ENCODE peak calls at places on chromosomes 1 and 21, in four cellular contexts. I, X, Q and E are unnamed samples.

GRCh38 chr1:226915672-226915995 is 24.5 kb upstream of the COQ8A start:
- DNase-seq in Q (peak), X (no peak), I (no peak), E (no peak)

GRCh38 chr1:206489980-206490534 is 17.3 kb upstream of the RASSF5 start:
- DNase-seq in X (no peak), I (peak), Q (peak), E (peak)

GRCh38 chr1:3772027-3772714 is 378 bp upstream of the SMIM1 start:
- DNase-seq in X (no peak), Q (peak), I (peak), E (peak)

GRCh38 chr1:42941640-42942330 is 16.9 kb downstream of the SLC2A1 start:
- DNase-seq in X (no peak), Q (peak), I (no peak), E (no peak)

GRCh38 chr1:27306892-27307850 is 14.8 kb upstream of the TMEM222 start:
- DNase-seq in I (peak), Q (peak), X (no peak), E (no peak)

GRCh38 chr1:25562101-25562927 is 18.9 kb downstream of the LDLRAP1 start:
- DNase-seq in Q (peak), I (peak), X (peak), E (no peak)

GRCh38 chr1:145961109-145961424 is 3.2 kb upstream of the LIX1L start:
- DNase-seq in X (no peak), Q (no peak), I (no peak), E (peak)

GRCh38 chr1:182278144-182279054 is 113.2 kb downstream of the GLUL start:
- DNase-seq in Q (no peak), X (no peak), I (no peak), E (no peak)

GRCh38 chr1:37471345-37472231 is 2.8 kb upstream of the ZC3H12A start:
- DNase-seq in I (peak), Q (peak), X (no peak), E (peak)

GRCh38 chr21:44533121-44533890 is 6.7 kb downstream of the KRTAP10-1 start:
- DNase-seq in X (no peak), I (no peak), Q (no peak), E (no peak)

GRCh38 chr21:15054606-15055239 is 10.1 kb downstream of the NRIP1 start:
- DNase-seq in I (no peak), X (no peak), Q (no peak), E (no peak)

GRCh38 chr1:219523411-219523810 is 89.5 kb downstream of the ZC3H11B start:
- DNase-seq in X (no peak), Q (no peak), I (no peak), E (no peak)

GRCh38 chr1:214552174-214552608 is 789 bp upstream of the PTPN14 start:
- DNase-seq in Q (no peak), I (peak), X (no peak), E (peak)

GRCh38 chr1:180920702-180921101 is 8.0 kb downstream of the KIAA1614 start:
- DNase-seq in Q (peak), X (no peak), I (no peak), E (no peak)

GRCh38 chr1:2240251-2241156 is 12.4 kb downstream of the SKI start:
- DNase-seq in X (no peak), Q (peak), I (no peak), E (peak)

GRCh38 chr1:22814176-22815042 is 103.8 kb downstream of the EPHB2 start:
- DNase-seq in Q (no peak), X (no peak), I (no peak), E (peak)

GRCh38 chr1:85166343-85166742 is 34.5 kb downstream of the SYDE2 start:
- DNase-seq in Q (no peak), X (no peak), I (no peak), E (no peak)

GRCh38 chr1:176073524-176074157 is 133.4 kb downstream of the COP1 start:
- DNase-seq in Q (peak), I (peak), X (peak), E (peak)

DNA sequence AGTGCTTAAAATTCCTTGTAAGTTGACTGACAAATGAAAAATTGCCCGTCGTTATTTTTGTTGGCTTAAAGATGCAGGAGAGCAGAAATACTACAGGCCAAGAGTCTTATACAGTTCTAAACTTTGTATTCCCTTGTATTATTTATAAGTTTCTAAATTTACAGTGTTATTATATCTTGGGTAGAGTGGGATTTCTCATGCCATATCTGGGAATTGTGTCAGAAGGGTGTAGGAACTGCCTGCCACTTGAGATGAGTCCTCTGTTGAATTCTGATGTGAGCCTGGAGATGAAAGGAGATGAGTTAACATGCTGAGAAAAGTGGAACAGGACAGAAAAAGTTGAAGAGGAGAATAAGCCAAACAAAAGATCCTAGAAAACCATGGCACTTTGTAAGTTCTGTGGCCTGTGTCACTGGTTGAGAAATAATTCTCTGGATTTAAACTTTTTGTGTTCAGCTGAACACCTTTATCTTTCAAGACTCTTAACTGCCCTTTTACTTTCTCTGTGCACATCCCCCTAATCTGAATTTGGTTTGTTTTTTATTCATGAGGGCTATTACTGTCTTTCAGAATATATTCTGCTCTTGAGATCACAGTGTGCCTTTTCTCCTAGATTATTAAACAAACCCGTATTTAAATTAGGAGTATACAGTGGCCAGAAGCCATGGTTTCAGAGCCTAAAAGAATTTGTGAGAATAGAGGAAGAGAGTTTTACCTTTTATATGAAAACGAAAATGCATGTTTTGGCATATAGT is 1.5 kb downstream of the DESI2 start:
- DNase-seq in I (no peak), Q (peak), X (no peak), E (no peak)
- TF ChIP-seq NFIC in I (no peak), Q (no peak), X (no peak), E (no peak)

DNA sequence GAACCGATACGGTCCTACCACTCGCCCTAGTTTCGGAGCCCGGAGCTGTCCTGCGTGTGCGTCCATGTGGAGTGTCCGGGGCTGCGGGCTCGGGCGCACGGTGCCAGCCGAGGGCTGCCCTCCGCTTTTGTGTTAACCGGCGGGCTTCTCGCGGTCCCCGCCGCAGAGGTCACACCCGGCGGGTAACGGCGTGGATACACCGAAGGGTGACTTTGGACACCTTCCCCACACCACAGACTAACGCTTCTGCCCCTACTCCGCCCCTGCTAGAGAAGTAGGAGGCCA is 695 bp upstream of the ATF3 start:
- DNase-seq in Q (no peak), I (no peak), X (no peak), E (no peak)
- TF ChIP-seq NFIC in Q (no peak), I (no peak), X (no peak), E (no peak)

DNA sequence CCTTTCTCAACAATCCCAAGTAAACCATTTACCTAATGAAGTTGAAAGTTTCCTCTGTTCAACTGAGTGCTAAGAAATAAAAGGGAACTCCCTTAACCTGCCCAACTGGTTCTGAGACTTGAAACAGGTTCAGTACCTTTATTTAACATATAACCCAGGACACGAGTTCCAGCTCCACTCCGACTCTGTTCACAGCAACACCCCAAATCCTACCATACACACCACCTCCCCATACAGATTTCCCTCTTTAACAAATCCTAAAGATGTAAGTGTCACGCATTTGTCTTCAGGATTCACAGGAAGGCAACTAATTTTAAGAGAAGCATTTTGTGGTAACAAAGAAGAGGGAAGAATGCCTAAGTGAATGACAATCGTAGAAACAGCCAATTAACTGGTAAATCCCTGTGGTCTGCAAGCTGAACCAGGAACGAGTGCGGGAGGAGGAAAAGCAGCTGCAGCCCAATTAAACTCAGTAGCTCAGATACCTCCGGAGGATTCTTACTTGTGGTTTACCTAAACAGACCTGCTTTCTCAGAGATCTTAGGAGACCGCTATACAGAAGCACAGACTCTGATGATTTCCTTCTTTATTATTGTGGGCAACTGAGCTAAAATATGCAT is 134.5 kb upstream of the MAGI3 start:
- DNase-seq in Q (no peak), I (no peak), X (no peak), E (no peak)
- TF ChIP-seq NFIC in Q (no peak), I (no peak), X (no peak), E (no peak)

GRCh38 chr1:5297199-5297877 is 642.9 kb downstream of the AJAP1 start:
- DNase-seq in Q (no peak), I (no peak), X (no peak), E (peak)
- TF ChIP-seq NFIC in Q (no peak), I (no peak), X (no peak), E (no peak)

GRCh38 chr1:204321665-204322064 is 38.1 kb downstream of the PLEKHA6 start:
- DNase-seq in X (no peak), Q (no peak), I (no peak), E (peak)

GRCh38 chr1:204321051-204321450 is 38.7 kb downstream of the PLEKHA6 start:
- DNase-seq in X (no peak), Q (no peak), I (no peak), E (no peak)

GRCh38 chr1:204325944-204326343 is 33.8 kb downstream of the PLEKHA6 start:
- DNase-seq in X (no peak), Q (no peak), I (no peak), E (no peak)

GRCh38 chr1:204322329-204322868 is 37.3 kb downstream of the PLEKHA6 start:
- DNase-seq in I (no peak), X (no peak), Q (no peak), E (no peak)

DNA sequence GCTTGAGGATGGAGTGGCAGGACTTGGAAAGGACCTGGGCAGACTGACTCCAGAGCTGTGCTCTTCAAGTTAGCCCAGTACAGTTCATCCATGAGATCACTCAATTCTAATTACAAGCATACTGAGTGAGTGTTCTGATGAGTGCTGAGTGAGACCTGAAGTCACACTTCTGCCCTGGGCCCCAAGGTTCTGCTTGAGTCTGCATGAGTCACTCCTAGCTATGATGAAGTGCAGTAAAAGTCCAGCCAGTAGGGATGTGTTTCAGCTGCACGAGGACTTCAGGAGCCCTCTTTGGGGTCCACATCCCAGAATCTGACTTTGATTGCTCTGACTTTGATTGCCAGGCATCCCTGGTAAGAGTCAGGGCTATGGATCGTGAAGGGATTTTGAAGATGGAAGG is 35.8 kb downstream of the PLEKHA6 start:
- DNase-seq in X (no peak), Q (no peak), I (no peak), E (no peak)
- TF ChIP-seq NFIC in X (no peak), Q (no peak), I (no peak), E (no peak)